ENCODE peak calls at places on chromosome 3, in seven cellular contexts. D is OCI-LY7; M is germinal center; H is fibroblast of the conjunctiva; N is GM20000; E is BE2C; L is stimulated activated CD4-positive, alpha-beta T cell treated with anti-CD3 and anti-CD28 coated beads, Interleukin-4, amount 100 ng/mL, for 24 hours. P is an unnamed sample.
A peak's percentile ranks its signal among the peaks of the same experiment; 100 is the strongest.

GRCh38 chr3:16183601-16184270 is 9.3 kb downstream of the GALNT15 start:
- DNase-seq in D (no peak), M (no peak), H (peak; percentile 79), N (no peak), E (no peak), L (no peak), P (no peak)

GRCh38 chr3:197430502-197430901 is 125.3 kb downstream of the BDH1 start:
- DNase-seq in D (no peak), M (no peak), H (no peak), N (no peak), E (no peak), L (no peak), P (no peak)

GRCh38 chr3:171829841-171830559 is 13.1 kb upstream of the TMEM212 start:
- DNase-seq in D (peak; percentile 4), M (no peak), H (peak; percentile 58), N (peak; percentile 34), E (peak; percentile 81), L (no peak), P (peak; percentile 13)

GRCh38 chr3:171967137-171967783 is 72.1 kb upstream of the FNDC3B start:
- DNase-seq in D (no peak), M (no peak), H (peak; percentile 90), N (no peak), E (no peak), L (no peak), P (no peak)

GRCh38 chr3:36957862-36958686 is 13.2 kb upstream of the TRANK1 start:
- DNase-seq in D (no peak), M (no peak), H (no peak), N (no peak), E (no peak), L (peak; percentile 27), P (no peak)

GRCh38 chr3:37559461-37559860 is 302.2 kb upstream of the CTDSPL start:
- DNase-seq in D (no peak), M (no peak), H (no peak), N (no peak), E (no peak), L (no peak), P (peak; percentile 60)

GRCh38 chr3:178513539-178514410 is 22.5 kb upstream of the KCNMB2 start:
- DNase-seq in D (no peak), M (no peak), H (no peak), N (no peak), E (no peak), L (no peak), P (no peak)

GRCh38 chr3:9690451-9691450 is 12.9 kb upstream of the CPNE9 start:
- DNase-seq in D (peak; percentile 51), M (peak; percentile 81), H (no peak), N (peak; percentile 62), E (peak; percentile 74), L (no peak), P (no peak)

GRCh38 chr3:37989821-37990480 is 635 bp upstream of the VILL start:
- DNase-seq in D (no peak), M (no peak), H (no peak), N (no peak), E (no peak), L (no peak), P (no peak)